ENCODE peak calls at places on chromosomes 12 and 14, in six cellular contexts. Z, V, J, M, D and X are unnamed samples.

GRCh38 chr12:54352022-54352531 is 12.2 kb downstream of the GPR84 start:
- DNase-seq in J (no peak), M (peak), Z (peak), D (peak), V (peak), X (peak)

GRCh38 chr12:100128509-100128908 is 14.2 kb downstream of the BLTP3B start:
- DNase-seq in V (peak), Z (peak), J (no peak), M (peak), D (no peak), X (no peak)

GRCh38 chr14:54681819-54682261 is 114.9 kb downstream of the SAMD4A start:
- DNase-seq in D (no peak), V (no peak), Z (no peak), J (no peak), M (no peak), X (no peak)

GRCh38 chr12:88299567-88300101 is 157.5 kb downstream of the TMTC3 start:
- DNase-seq in J (no peak), V (no peak), Z (no peak), D (no peak), M (peak), X (no peak)

GRCh38 chr12:117404203-117404853 is 42.9 kb upstream of the NOS1 start:
- DNase-seq in V (no peak), D (no peak), Z (no peak), M (no peak), J (no peak), X (no peak)

GRCh38 chr12:39010406-39010805 is 105.0 kb upstream of the CPNE8 start:
- DNase-seq in Z (no peak), D (no peak), V (no peak), J (no peak), M (no peak), X (no peak)

GRCh38 chr14:103707329-103708263 is 7.7 kb downstream of the XRCC3 start:
- DNase-seq in J (no peak), V (no peak), Z (no peak), M (no peak), D (no peak), X (no peak)

GRCh38 chr12:65675141-65675621 is 149.1 kb upstream of the HMGA2 start:
- DNase-seq in D (no peak), J (no peak), V (no peak), Z (no peak), M (no peak), X (no peak)

GRCh38 chr12:48331389-48331788 is 19.3 kb downstream of the ZNF641 start:
- DNase-seq in V (no peak), D (no peak), J (no peak), Z (no peak), M (no peak), X (no peak)

GRCh38 chr14:94936411-94936892 is 166.5 kb upstream of the GSC start:
- DNase-seq in M (peak), V (peak), D (no peak), Z (peak), J (peak), X (peak)

GRCh38 chr12:121475279-121475678 is 75.4 kb downstream of the RNF34 start:
- DNase-seq in M (no peak), J (no peak), D (no peak), Z (no peak), V (no peak), X (no peak)

GRCh38 chr14:54489731-54490447 is 1.1 kb upstream of the GMFB start:
- DNase-seq in V (no peak), Z (no peak), J (no peak), M (no peak), D (no peak), X (no peak)

GRCh38 chr14:24289649-24290283 is 9.8 kb downstream of the DHRS1 start:
- DNase-seq in Z (no peak), V (no peak), M (no peak), D (peak), J (no peak), X (no peak)

GRCh38 chr14:30297856-30298255 is 261.1 kb upstream of the G2E3 start:
- DNase-seq in Z (no peak), D (no peak), J (no peak), M (no peak), V (no peak), X (no peak)

GRCh38 chr14:99559286-99559990 is 44.6 kb downstream of the CCDC85C start:
- DNase-seq in M (no peak), V (no peak), J (no peak), Z (no peak), D (no peak), X (no peak)

GRCh38 chr12:15783288-15783687 is 5.9 kb downstream of the EPS8 start:
- DNase-seq in V (no peak), Z (no peak), M (no peak), D (no peak), J (no peak), X (no peak)

GRCh38 chr14:44428239-44428924 is 78.7 kb downstream of the FSCB start:
- DNase-seq in Z (no peak), J (no peak), V (no peak), D (no peak), M (no peak), X (no peak)

GRCh38 chr12:90888316-90888715 is 66.7 kb downstream of the CCER1 start:
- DNase-seq in M (no peak), J (no peak), D (no peak), V (no peak), Z (no peak), X (no peak)

GRCh38 chr12:104279164-104279563 is 24.4 kb upstream of the EID3 start:
- DNase-seq in Z (no peak), J (no peak), V (no peak), M (no peak), D (no peak), X (no peak)

GRCh38 chr14:52071675-52072074 is 2.8 kb upstream of the NID2 start:
- DNase-seq in D (no peak), J (no peak), V (no peak), Z (no peak), M (no peak), X (no peak)

GRCh38 chr14:105281354-105282097 is 19.3 kb downstream of the BRF1 start:
- DNase-seq in J (no peak), V (no peak), D (peak), M (peak), Z (no peak), X (no peak)

GRCh38 chr14:31966896-31967668 is 110.0 kb upstream of the ARHGAP5 start:
- DNase-seq in D (no peak), V (no peak), Z (no peak), M (no peak), J (no peak), X (no peak)

GRCh38 chr12:25130741-25131188 is 64.2 kb downstream of the DNAI7 start:
- DNase-seq in M (peak), J (no peak), V (no peak), D (no peak), Z (no peak), X (no peak)

GRCh38 chr12:65649126-65649525 is 175.2 kb upstream of the HMGA2 start:
- DNase-seq in Z (no peak), V (no peak), M (no peak), D (no peak), J (no peak), X (no peak)

GRCh38 chr12:40505327-40505726 is 186.9 kb upstream of the CNTN1 start:
- DNase-seq in D (no peak), Z (no peak), V (no peak), J (no peak), M (no peak), X (no peak)

GRCh38 chr12:91892081-91892855 is 253.4 kb downstream of the BTG1 start:
- DNase-seq in J (no peak), D (no peak), Z (no peak), V (no peak), M (no peak), X (no peak)

GRCh38 chr12:9115731-9116689 is at the start of gene A2M:
- DNase-seq in D (no peak), V (no peak), Z (no peak), M (peak), J (no peak), X (no peak)

GRCh38 chr12:93699271-93700141 is 22.3 kb downstream of the CRADD start:
- DNase-seq in M (no peak), Z (no peak), J (no peak), D (no peak), V (no peak), X (no peak)

GRCh38 chr14:93838253-93838652 is 50.0 kb upstream of the PRIMA1 start:
- DNase-seq in J (no peak), M (no peak), D (no peak), Z (no peak), V (no peak), X (no peak)

DNA sequence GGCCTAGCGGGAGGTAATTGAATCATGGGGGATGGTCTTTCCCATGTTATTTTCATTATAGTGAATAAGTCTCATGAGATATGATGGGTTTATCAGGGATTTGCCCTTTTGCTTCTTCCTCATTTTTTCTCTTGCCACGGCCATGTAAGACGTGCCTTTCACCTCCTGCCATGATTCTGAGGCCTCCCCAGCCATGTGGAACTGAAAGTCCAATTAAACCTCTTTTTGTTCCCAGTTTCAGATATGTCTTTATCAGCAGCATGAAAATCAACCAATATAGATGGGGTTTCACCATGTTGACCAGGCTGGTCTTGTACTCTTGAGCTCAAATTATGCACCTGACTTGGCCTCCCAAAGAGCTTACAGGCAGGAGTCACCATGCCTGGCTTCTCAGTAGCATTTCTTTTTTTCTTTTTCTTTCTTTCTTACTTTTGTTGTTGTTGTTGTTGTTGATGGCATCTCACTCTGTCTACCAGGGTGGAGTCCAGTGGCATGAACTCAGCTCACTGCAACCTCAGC is 33.2 kb downstream of the TSPAN19 start:
- DNase-seq in J (no peak), D (no peak), M (no peak), V (no peak), Z (no peak), X (no peak)
- H3K27ac ChIP-seq in J (no peak), D (no peak), M (no peak), V (no peak), Z (no peak), X (no peak)

GRCh38 chr12:51323317-51323960 is 535 bp downstream of the BIN2 start:
- DNase-seq in Z (no peak), J (peak), M (no peak), V (no peak), D (peak), X (no peak)

GRCh38 chr12:51320311-51320694 is 3.7 kb downstream of the BIN2 start:
- DNase-seq in D (no peak), J (no peak), M (no peak), Z (no peak), V (no peak), X (no peak)

GRCh38 chr12:51322452-51322851 is 1.5 kb downstream of the BIN2 start:
- DNase-seq in J (no peak), D (no peak), V (no peak), Z (no peak), M (no peak), X (no peak)

GRCh38 chr12:51320695-51321320 is 3.2 kb downstream of the BIN2 start:
- DNase-seq in V (no peak), D (no peak), M (peak), J (peak), Z (no peak), X (no peak)

GRCh38 chr12:51321882-51322281 is 2.1 kb downstream of the BIN2 start:
- DNase-seq in D (no peak), M (no peak), J (no peak), Z (no peak), V (no peak), X (no peak)
- H3K4me3 ChIP-seq in D (peak), M (no peak), J (no peak), Z (no peak), V (no peak), X (no peak)

GRCh38 chr14:76947078-76947837 is 81.2 kb downstream of the IRF2BPL start:
- DNase-seq in V (peak), Z (peak), D (peak), J (peak), M (peak), X (peak)
- TF ChIP-seq CTCF in V (peak), Z (peak), D (peak), J (peak), M (peak), X (peak)

GRCh38 chr14:74583689-74584434 is 28.2 kb downstream of the LTBP2 start:
- DNase-seq in D (no peak), V (no peak), J (no peak), Z (no peak), M (peak), X (no peak)
- H3K27ac ChIP-seq in D (no peak), V (peak), J (no peak), Z (peak), M (no peak), X (peak)

GRCh38 chr12:10716704-10717315 is 6.3 kb downstream of the YBX3 start:
- DNase-seq in V (peak), J (peak), D (no peak), Z (peak), M (peak), X (peak)
- H3K4me3 ChIP-seq in V (no peak), J (no peak), D (no peak), Z (peak), M (no peak), X (no peak)

GRCh38 chr12:111394480-111394879 is 11.2 kb upstream of the SH2B3 start:
- DNase-seq in J (no peak), Z (no peak), M (no peak), V (no peak), D (no peak), X (no peak)
- TF ChIP-seq CTCF in J (no peak), Z (no peak), M (no peak), V (no peak), D (no peak), X (no peak)

GRCh38 chr14:75927564-75928087 is 54.2 kb downstream of the TGFB3 start:
- DNase-seq in V (no peak), J (no peak), D (no peak), Z (no peak), M (no peak), X (no peak)
- H3K27ac ChIP-seq in V (no peak), J (no peak), D (no peak), Z (no peak), M (no peak), X (no peak)

DNA sequence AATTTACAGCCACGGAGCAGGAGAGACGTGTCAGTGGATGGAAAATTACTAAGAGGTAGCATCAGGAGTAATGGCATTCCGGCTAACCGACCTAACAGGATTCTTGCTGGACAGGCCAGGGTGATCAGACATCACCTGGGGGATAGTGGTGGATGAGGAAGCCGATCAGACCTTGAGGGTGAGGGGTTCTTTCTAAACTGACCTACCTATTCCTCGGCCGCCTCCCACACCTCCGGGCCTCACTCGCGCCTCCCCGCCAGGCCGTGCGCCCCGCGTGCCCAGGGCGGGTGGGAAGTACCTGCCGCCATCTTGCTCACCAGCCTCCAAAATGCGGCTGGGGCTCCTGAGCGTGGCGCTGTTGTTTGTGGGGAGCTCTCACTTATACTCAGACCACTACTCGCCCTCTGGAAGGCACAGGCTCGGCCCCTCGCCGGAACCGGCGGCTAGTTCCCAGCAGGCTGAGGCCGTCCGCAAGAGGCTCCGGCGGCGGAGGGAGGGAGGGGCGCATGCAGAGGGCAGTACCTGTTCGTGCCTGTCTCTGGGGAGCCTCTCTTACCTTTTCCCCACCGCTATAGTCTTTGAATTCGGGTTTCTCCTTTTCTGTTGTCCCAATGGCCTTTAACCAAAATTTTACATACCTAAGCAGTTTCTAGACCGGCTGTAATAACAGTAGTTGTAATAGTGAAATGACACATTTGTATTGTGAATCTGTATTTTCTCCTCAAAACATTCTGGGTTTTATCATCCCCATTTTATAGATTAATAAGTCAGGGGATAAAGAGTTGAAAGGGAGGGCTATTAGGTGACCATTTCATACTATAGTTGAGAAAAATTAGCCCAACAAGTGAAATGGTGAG is at the start of gene TMPRSS12:
- DNase-seq in D (no peak), Z (peak), V (no peak), M (peak), J (no peak), X (no peak)
- H3K4me3 ChIP-seq in D (no peak), Z (peak), V (peak), M (no peak), J (no peak), X (peak)